ENCODE peak calls at places on chromosomes 2 and 18, in seven cellular contexts. Q is GM23338, P is astrocyte, E is prostate gland, Y is AG09309, V is HCT116, R is A673. K is an unnamed sample.

GRCh38 chr18:9209230-9209629 is 72.6 kb downstream of the ANKRD12 start:
- DNase-seq in V (no peak), Y (peak; percentile 46), R (peak; percentile 26), P (no peak), E (no peak), Q (no peak), K (peak; percentile 75)

GRCh38 chr2:233486778-233487552 is 79.6 kb downstream of the USP40 start:
- DNase-seq in R (no peak), P (peak; percentile 97), V (no peak), Y (peak; percentile 85), E (no peak), Q (no peak), K (peak; percentile 88)

GRCh38 chr18:39604836-39605235 is 2039.2 kb upstream of the CELF4 start:
- DNase-seq in V (no peak), E (no peak), R (no peak), Q (no peak), Y (no peak), P (peak; percentile 56), K (peak; percentile 75)

GRCh38 chr18:48751727-48752468 is 198.9 kb downstream of the SMAD7 start:
- DNase-seq in V (no peak), Y (no peak), E (no peak), P (no peak), Q (no peak), R (no peak), K (no peak)

GRCh38 chr2:44207102-44207501 is 38.4 kb downstream of the PPM1B start:
- DNase-seq in Y (no peak), R (no peak), E (no peak), Q (no peak), V (no peak), P (no peak), K (no peak)

GRCh38 chr2:136377423-136378382 is 259.8 kb upstream of the CXCR4 start:
- DNase-seq in V (no peak), P (no peak), Y (no peak), Q (no peak), R (peak; percentile 12), E (no peak), K (no peak)

GRCh38 chr18:23133860-23134779 is 1.2 kb upstream of the CABLES1 start:
- DNase-seq in Q (peak; percentile 90), Y (no peak), V (peak; percentile 53), R (peak; percentile 41), E (peak; percentile 38), P (no peak), K (no peak)

GRCh38 chr2:64371727-64372126 is 82.2 kb upstream of the LGALSL start:
- DNase-seq in Q (no peak), P (no peak), R (no peak), V (no peak), E (no peak), Y (no peak), K (no peak)

GRCh38 chr2:219125225-219125885 is 35.3 kb downstream of the NHEJ1 start:
- DNase-seq in E (no peak), V (peak; percentile 94), Y (peak; percentile 83), P (peak; percentile 97), R (no peak), Q (no peak), K (peak; percentile 97)

GRCh38 chr2:86298411-86299390 is 38.7 kb downstream of the REEP1 start:
- DNase-seq in Y (no peak), E (no peak), P (no peak), R (no peak), Q (peak; percentile 56), V (no peak), K (peak; percentile 24)

GRCh38 chr2:232438951-232439757 is 16.8 kb upstream of the ALPI start:
- DNase-seq in Y (no peak), E (no peak), P (no peak), V (no peak), R (no peak), Q (no peak), K (no peak)
- TF ChIP-seq CTCF in Y (peak; percentile 50), E (peak; percentile 65), P (no peak), V (peak; percentile 46), R (peak; percentile 48), Q (peak; percentile 58), K (no peak)

DNA sequence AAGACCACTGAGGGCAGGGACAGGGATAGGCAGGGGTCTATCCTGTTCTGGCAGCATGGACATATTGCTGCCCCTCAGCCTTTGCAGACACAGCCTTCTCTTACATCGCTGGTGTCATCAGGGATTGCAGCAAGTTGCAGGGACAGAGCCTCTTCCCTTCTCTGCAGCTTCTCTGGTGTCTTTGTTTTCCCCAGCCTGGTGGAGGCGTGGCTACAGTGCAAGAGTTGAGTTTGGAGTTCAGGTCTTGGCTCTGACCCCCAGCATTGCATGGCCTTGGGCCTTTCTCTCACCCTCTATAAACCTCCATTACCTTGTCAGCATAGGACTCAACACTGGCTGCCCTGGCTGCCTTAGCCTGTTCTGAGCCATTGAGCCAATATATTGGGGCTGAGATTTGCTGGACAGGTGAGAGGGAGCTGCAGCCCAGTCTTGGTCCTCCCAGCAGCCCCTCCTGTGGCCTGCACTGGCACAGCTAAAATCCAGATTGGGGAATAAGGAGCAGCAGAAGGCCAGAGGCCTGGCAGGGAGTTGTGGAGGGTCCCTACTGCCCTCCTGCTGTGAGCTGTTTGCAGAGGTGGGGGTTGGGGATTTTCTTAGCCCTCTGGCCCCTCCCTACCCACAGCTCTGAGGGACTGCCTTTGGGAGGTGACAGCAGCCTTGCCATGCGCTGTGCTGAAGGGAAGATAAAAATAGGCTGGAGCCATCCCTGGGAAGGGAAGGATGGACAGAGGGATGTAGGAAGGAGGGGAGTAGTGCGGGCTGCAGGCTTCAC is 22.8 kb downstream of the EHD3 start:
- DNase-seq in Q (peak; percentile 44), R (no peak), P (no peak), Y (no peak), V (no peak), E (no peak), K (no peak)
- H3K4me3 ChIP-seq in Q (no peak overlapping the region), R (no peak overlapping the region), P (no peak overlapping the region), Y (no peak overlapping the region), V (no peak overlapping the region), E (no peak overlapping the region), K (no peak overlapping the region)

GRCh38 chr2:147773479-147773878 is 71.3 kb upstream of the ACVR2A start:
- DNase-seq in Y (no peak), P (no peak), V (no peak), Q (peak; percentile 10), R (no peak), E (no peak), K (no peak)

GRCh38 chr2:147777408-147777807 is 67.4 kb upstream of the ACVR2A start:
- DNase-seq in R (no peak), E (no peak), Y (no peak), Q (no peak), V (no peak), P (no peak), K (no peak)

GRCh38 chr2:147779440-147779839 is 65.4 kb upstream of the ACVR2A start:
- DNase-seq in Y (no peak), Q (no peak), P (no peak), E (no peak), R (no peak), V (no peak), K (no peak)

GRCh38 chr2:147774805-147775204 is 70.0 kb upstream of the ACVR2A start:
- DNase-seq in R (no peak), Y (no peak), Q (no peak), P (no peak), V (no peak), E (no peak), K (no peak)
- TF ChIP-seq CTCF in R (no peak), Y (no peak), Q (no peak), P (no peak), V (no peak), E (no peak), K (no peak)

GRCh38 chr2:30620102-30620501 is 173.1 kb downstream of the LCLAT1 start:
- DNase-seq in E (no peak), Y (no peak), Q (no peak), R (no peak), V (no peak), P (no peak), K (no peak)
- H3K4me3 ChIP-seq in E (no peak overlapping the region), Y (no peak overlapping the region), Q (no peak overlapping the region), R (no peak overlapping the region), V (no peak overlapping the region), P (no peak overlapping the region), K (no peak overlapping the region)

GRCh38 chr2:33033524-33034150 is 86.9 kb downstream of the LTBP1 start:
- DNase-seq in P (peak; percentile 35), R (peak; percentile 56), Q (peak; percentile 32), V (peak; percentile 10), Y (no peak), E (no peak), K (peak; percentile 75)
- TF ChIP-seq CTCF in P (peak; percentile 51), R (peak; percentile 57), Q (peak; percentile 33), V (peak; percentile 98), Y (peak; percentile 61), E (peak; percentile 21), K (peak; percentile 64)

GRCh38 chr2:180983468-180984388 is 3.3 kb downstream of the UBE2E3 start:
- DNase-seq in E (peak; percentile 30), R (peak; percentile 77), V (peak; percentile 39), Q (peak; percentile 75), Y (no peak), P (peak; percentile 54), K (peak; percentile 74)
- H3K4me3 ChIP-seq in E (no peak overlapping the region), R (peak overlapping the region; percentile 68), V (no peak overlapping the region), Q (peak overlapping the region; percentile 92), Y (no peak overlapping the region), P (peak overlapping the region; percentile 44), K (peak overlapping the region; percentile 32)

GRCh38 chr2:48205137-48205798 is 299.0 kb upstream of the FBXO11 start:
- DNase-seq in V (no peak), Y (no peak), R (no peak), P (no peak), Q (no peak), E (no peak), K (peak; percentile 22)
- TF ChIP-seq CTCF in V (no peak), Y (no peak), R (no peak), P (no peak), Q (peak; percentile 16), E (no peak), K (peak; percentile 28)

DNA sequence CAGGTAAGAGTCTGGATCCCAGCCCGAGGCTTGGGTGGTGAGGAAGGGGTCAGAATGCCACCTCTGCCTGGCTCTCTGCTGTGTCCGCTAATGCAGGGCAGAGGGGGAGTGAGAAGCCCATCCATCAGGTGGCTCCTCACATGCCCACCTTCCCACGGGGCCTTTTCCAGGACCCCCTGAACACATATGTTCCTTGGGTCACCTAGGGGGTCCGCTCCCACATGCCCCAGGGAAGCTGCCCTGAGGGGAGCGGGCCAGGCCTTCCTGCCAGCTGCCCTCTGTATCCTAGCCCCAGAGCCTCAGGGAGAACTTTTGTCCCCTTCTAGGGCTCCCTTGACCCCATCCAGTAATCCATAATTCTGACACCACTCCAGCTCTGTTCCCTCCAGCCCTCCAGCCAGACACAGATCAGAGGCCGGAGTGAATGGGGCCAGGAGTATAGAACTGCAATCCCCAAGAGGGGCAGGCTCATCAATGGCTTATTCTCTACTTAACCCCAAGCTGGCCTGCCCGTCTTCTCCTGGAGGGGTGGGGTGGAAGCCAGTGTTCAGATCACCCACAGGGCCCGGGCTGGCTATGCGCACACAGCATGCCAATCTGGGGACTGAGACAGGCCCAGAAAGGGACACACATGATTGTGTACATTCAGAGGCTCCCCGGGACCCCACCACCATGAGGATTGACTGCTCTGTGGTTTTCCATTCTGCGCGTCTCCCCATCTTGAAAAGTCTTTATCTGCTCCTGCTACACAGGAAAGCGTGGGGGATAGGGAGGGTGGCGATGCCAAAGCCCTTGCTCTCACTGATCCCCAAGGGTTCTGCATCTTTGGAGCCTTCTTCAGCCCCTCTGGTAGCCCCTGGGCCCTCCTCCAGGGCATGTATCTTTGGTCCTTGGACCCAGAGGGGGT is 1.1 kb downstream of the EMILIN1 start:
- DNase-seq in Y (no peak), E (no peak), Q (no peak), P (no peak), R (no peak), V (no peak), K (no peak)
- H3K4me3 ChIP-seq in Y (peak overlapping the region; percentile 92), E (peak overlapping the region; percentile 35), Q (no peak overlapping the region), P (peak overlapping the region; percentile 63), R (peak overlapping the region; percentile 36), V (no peak overlapping the region), K (peak overlapping the region; percentile 90)